ENCODE peak calls at places on chromosomes 2 and 18, in ten cellular contexts. One of them, this sample, is unnamed.

GRCh38 chr18:51149605-51150429 is 47.7 kb downstream of the MEX3C start:
- DNase-seq in H54: peak
- DNase-seq in A549: peak
- DNase-seq in thyroid gland: no peak
- DNase-seq in spleen: no peak
- DNase-seq in K562: no peak
- DNase-seq in transverse colon: no peak
- DNase-seq in right lobe of liver: no peak
- DNase-seq in breast epithelium: no peak
- DNase-seq in suprapubic skin: no peak
- DNase-seq in this sample: peak

GRCh38 chr2:159613515-159614336 is 2.6 kb downstream of the BAZ2B start:
- DNase-seq in H54: no peak
- DNase-seq in A549: peak
- DNase-seq in thyroid gland: no peak
- DNase-seq in spleen: no peak
- DNase-seq in K562: peak
- DNase-seq in transverse colon: no peak
- DNase-seq in right lobe of liver: no peak
- DNase-seq in breast epithelium: no peak
- DNase-seq in suprapubic skin: no peak
- DNase-seq in this sample: peak

GRCh38 chr18:8052237-8052701 is 485.2 kb downstream of the PTPRM start:
- DNase-seq in H54: no peak
- DNase-seq in A549: peak
- DNase-seq in thyroid gland: no peak
- DNase-seq in spleen: no peak
- DNase-seq in K562: no peak
- DNase-seq in transverse colon: no peak
- DNase-seq in right lobe of liver: no peak
- DNase-seq in breast epithelium: no peak
- DNase-seq in suprapubic skin: no peak
- DNase-seq in this sample: no peak

GRCh38 chr2:182015334-182016109 is 29.9 kb downstream of the PPP1R1C start:
- DNase-seq in H54: no peak
- DNase-seq in A549: no peak
- DNase-seq in thyroid gland: no peak
- DNase-seq in spleen: no peak
- DNase-seq in K562: no peak
- DNase-seq in transverse colon: no peak
- DNase-seq in right lobe of liver: no peak
- DNase-seq in breast epithelium: no peak
- DNase-seq in suprapubic skin: no peak
- DNase-seq in this sample: no peak

GRCh38 chr18:61943175-61943964 is 50.6 kb upstream of the RNF152 start:
- DNase-seq in H54: no peak
- DNase-seq in A549: no peak
- DNase-seq in thyroid gland: no peak
- DNase-seq in spleen: no peak
- DNase-seq in K562: no peak
- DNase-seq in transverse colon: no peak
- DNase-seq in right lobe of liver: no peak
- DNase-seq in breast epithelium: no peak
- DNase-seq in suprapubic skin: no peak
- DNase-seq in this sample: no peak

GRCh38 chr2:152694161-152694661 is 23.1 kb downstream of the PRPF40A start:
- DNase-seq in H54: no peak
- DNase-seq in A549: peak
- DNase-seq in thyroid gland: no peak
- DNase-seq in spleen: no peak
- DNase-seq in K562: no peak
- DNase-seq in transverse colon: no peak
- DNase-seq in right lobe of liver: no peak
- DNase-seq in breast epithelium: no peak
- DNase-seq in suprapubic skin: no peak
- DNase-seq in this sample: peak

GRCh38 chr2:181977661-181978350 is 7.8 kb upstream of the PPP1R1C start:
- DNase-seq in H54: no peak
- DNase-seq in A549: peak
- DNase-seq in thyroid gland: no peak
- DNase-seq in spleen: no peak
- DNase-seq in K562: no peak
- DNase-seq in transverse colon: no peak
- DNase-seq in right lobe of liver: no peak
- DNase-seq in breast epithelium: no peak
- DNase-seq in suprapubic skin: no peak
- DNase-seq in this sample: no peak

GRCh38 chr2:109128048-109128465 is 948 bp upstream of the SH3RF3 start:
- DNase-seq in H54: peak
- DNase-seq in A549: peak
- DNase-seq in thyroid gland: peak
- DNase-seq in spleen: peak
- DNase-seq in K562: peak
- DNase-seq in transverse colon: peak
- DNase-seq in right lobe of liver: peak
- DNase-seq in breast epithelium: peak
- DNase-seq in suprapubic skin: peak
- DNase-seq in this sample: peak

DNA sequence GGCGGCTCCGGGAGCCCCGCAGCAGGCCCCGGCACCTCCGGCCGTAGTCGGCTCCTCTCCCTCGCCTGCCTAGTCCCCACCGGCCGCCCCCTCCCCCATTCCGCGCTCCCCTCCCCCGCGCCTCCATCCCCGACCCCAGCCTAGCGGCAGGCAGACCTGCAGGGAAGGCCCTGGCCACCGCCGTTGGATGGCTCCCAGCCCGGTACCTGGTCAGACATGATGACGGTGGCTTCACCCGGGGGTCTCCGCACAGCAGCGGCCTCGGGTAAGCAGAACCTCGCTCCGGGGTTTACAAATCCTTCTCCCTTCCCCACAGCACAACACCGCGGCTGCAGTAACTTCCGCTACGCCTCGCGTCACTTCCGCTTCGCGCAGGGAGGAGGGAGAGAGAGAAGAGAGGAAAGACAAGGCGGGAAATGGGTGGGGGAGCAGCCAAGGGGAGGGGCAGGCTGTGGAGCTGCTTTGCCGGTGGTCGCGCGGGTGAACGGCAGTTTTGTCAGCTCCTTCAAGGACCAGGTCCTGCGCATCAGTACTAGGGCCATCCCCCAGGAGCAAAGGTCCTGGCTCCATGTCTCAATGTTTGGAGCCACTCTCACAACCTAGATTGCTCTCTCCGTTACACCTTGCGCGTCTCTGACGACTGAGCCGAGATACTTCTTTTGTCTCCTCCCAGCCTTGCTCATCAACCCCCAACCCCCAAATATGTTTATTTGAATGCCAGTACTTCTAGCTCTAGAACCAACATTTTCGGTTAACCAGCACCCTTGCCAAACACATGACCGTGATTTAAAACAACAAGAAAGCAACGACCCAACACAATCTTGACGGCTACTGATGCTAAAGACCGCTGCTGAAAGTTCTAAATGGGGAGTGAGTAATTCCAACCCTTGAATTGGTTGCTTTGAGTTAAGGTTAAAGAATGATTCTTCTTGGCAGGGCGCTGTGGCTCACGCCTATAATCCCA is at the start of gene SUMO1:
- DNase-seq in H54: peak
- DNase-seq in A549: peak
- DNase-seq in thyroid gland: peak
- DNase-seq in spleen: peak
- DNase-seq in K562: peak
- DNase-seq in transverse colon: peak
- DNase-seq in right lobe of liver: peak
- DNase-seq in breast epithelium: peak
- DNase-seq in suprapubic skin: peak
- DNase-seq in this sample: peak
- TF ChIP-seq POLR2A in H54: peak
- TF ChIP-seq POLR2A in A549: peak
- TF ChIP-seq POLR2A in thyroid gland: no peak
- TF ChIP-seq POLR2A in spleen: no peak
- TF ChIP-seq POLR2A in K562: peak
- TF ChIP-seq POLR2A in transverse colon: peak
- TF ChIP-seq POLR2A in right lobe of liver: peak
- TF ChIP-seq POLR2A in breast epithelium: no peak
- TF ChIP-seq POLR2A in suprapubic skin: no peak
- TF ChIP-seq POLR2A in this sample: peak

DNA sequence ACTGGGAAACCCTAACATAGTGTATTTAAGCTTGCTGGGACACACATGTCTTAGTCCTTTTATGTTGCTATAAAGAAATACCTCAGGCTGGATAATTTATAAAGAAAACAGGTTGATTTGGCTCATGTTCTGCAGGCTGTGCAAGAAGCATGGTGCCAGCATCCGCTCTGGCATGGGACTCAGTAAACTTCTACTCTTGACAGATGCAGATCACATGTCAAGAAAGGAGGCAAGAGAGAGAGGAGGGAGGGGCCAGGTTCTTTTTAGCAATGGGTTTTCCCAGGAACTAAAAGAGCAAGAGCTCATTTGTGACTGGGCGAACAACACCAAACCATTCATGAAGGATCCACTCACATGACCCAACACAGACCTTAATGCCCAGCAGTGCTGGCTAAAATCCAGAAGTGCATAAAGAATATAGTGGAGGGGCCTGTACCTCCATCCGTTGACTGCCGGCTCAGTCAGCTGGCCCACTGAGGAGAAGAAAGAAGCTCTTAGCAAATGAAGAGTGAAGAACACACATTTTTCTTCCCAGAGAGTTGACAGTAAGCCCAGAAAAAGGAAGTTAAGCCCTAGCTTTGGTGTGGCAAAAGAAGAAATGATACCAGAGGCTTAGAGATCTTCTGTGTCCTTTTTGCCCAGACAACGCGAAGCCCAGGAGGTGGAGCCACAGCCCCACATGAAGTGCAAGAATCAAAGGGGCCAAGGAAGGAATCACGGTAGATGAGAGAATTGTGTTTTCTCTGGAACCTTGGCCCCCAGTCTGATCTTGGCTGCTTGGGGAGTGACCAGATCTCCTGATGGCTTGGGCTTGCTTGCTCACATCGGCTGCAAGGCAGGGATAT is 183.5 kb upstream of the FAM98A start:
- DNase-seq in H54: no peak
- DNase-seq in A549: no peak
- DNase-seq in thyroid gland: no peak
- DNase-seq in spleen: no peak
- DNase-seq in K562: no peak
- DNase-seq in transverse colon: no peak
- DNase-seq in right lobe of liver: no peak
- DNase-seq in breast epithelium: no peak
- DNase-seq in suprapubic skin: no peak
- DNase-seq in this sample: no peak
- TF ChIP-seq POLR2A in H54: no peak
- TF ChIP-seq POLR2A in A549: no peak
- TF ChIP-seq POLR2A in thyroid gland: no peak
- TF ChIP-seq POLR2A in spleen: no peak
- TF ChIP-seq POLR2A in K562: no peak
- TF ChIP-seq POLR2A in transverse colon: no peak
- TF ChIP-seq POLR2A in right lobe of liver: no peak
- TF ChIP-seq POLR2A in breast epithelium: no peak
- TF ChIP-seq POLR2A in suprapubic skin: no peak
- TF ChIP-seq POLR2A in this sample: no peak

GRCh38 chr2:221571108-221571390 is 1.1 kb downstream of the EPHA4 start:
- DNase-seq in H54: peak
- DNase-seq in A549: no peak
- DNase-seq in thyroid gland: peak
- DNase-seq in spleen: peak
- DNase-seq in K562: no peak
- DNase-seq in transverse colon: peak
- DNase-seq in right lobe of liver: no peak
- DNase-seq in breast epithelium: no peak
- DNase-seq in suprapubic skin: no peak
- DNase-seq in this sample: peak

GRCh38 chr2:221573430-221574230 is 1.5 kb upstream of the EPHA4 start:
- DNase-seq in H54: peak
- DNase-seq in A549: peak
- DNase-seq in thyroid gland: peak
- DNase-seq in spleen: peak
- DNase-seq in K562: peak
- DNase-seq in transverse colon: peak
- DNase-seq in right lobe of liver: peak
- DNase-seq in breast epithelium: peak
- DNase-seq in suprapubic skin: peak
- DNase-seq in this sample: peak

GRCh38 chr2:221571391-221572179 is 519 bp downstream of the EPHA4 start:
- DNase-seq in H54: peak
- DNase-seq in A549: no peak
- DNase-seq in thyroid gland: peak
- DNase-seq in spleen: peak
- DNase-seq in K562: no peak
- DNase-seq in transverse colon: peak
- DNase-seq in right lobe of liver: peak
- DNase-seq in breast epithelium: no peak
- DNase-seq in suprapubic skin: peak
- DNase-seq in this sample: peak

GRCh38 chr2:221572821-221573429 is 821 bp upstream of the EPHA4 start:
- DNase-seq in H54: peak
- DNase-seq in A549: peak
- DNase-seq in thyroid gland: peak
- DNase-seq in spleen: no peak
- DNase-seq in K562: no peak
- DNase-seq in transverse colon: peak
- DNase-seq in right lobe of liver: peak
- DNase-seq in breast epithelium: peak
- DNase-seq in suprapubic skin: peak
- DNase-seq in this sample: peak

DNA sequence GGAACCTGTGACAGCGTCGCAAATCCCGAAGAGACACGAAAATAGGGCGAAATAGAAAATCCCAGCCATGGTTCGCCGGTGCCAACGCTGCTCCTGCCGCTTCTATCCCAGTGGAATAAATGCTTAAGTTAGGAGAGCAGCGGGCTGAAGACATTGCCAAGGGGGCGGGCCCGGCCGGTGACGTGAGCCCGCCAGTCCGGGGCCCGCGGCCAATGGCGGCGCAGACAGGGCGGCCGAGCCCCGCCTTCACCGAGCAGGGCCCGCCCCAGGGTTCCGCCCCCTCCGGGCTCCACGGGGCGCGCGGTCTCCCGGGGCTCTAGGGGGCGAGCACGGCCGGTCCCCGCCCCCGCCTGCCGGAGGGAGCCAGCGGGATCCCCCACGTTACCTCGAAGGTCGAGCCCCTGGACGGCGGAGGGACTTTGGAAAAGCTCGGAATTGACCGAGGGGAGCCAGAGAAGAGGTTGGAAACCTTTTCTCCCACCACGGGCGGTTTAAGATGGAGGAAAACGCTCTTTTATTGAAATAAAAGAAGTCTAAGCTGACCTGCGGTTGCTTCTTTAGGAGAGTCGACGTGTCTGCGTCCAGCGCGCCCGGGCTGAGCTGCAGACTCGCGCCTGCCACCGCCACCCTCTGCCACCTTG is at the start of gene EPHA4:
- DNase-seq in H54: peak
- DNase-seq in A549: peak
- DNase-seq in thyroid gland: peak
- DNase-seq in spleen: peak
- DNase-seq in K562: peak
- DNase-seq in transverse colon: peak
- DNase-seq in right lobe of liver: peak
- DNase-seq in breast epithelium: peak
- DNase-seq in suprapubic skin: peak
- DNase-seq in this sample: peak
- TF ChIP-seq POLR2A in H54: peak
- TF ChIP-seq POLR2A in A549: peak
- TF ChIP-seq POLR2A in thyroid gland: peak
- TF ChIP-seq POLR2A in spleen: no peak
- TF ChIP-seq POLR2A in K562: no peak
- TF ChIP-seq POLR2A in transverse colon: peak
- TF ChIP-seq POLR2A in right lobe of liver: peak
- TF ChIP-seq POLR2A in breast epithelium: no peak
- TF ChIP-seq POLR2A in suprapubic skin: no peak
- TF ChIP-seq POLR2A in this sample: no peak

GRCh38 chr2:157876066-157876770 is at the start of gene ACVR1:
- DNase-seq in H54: peak
- DNase-seq in A549: peak
- DNase-seq in thyroid gland: peak
- DNase-seq in spleen: peak
- DNase-seq in K562: peak
- DNase-seq in transverse colon: peak
- DNase-seq in right lobe of liver: peak
- DNase-seq in breast epithelium: peak
- DNase-seq in suprapubic skin: peak
- DNase-seq in this sample: peak
- TF ChIP-seq POLR2A in H54: peak
- TF ChIP-seq POLR2A in A549: no peak
- TF ChIP-seq POLR2A in thyroid gland: no peak
- TF ChIP-seq POLR2A in spleen: no peak
- TF ChIP-seq POLR2A in K562: peak
- TF ChIP-seq POLR2A in transverse colon: peak
- TF ChIP-seq POLR2A in right lobe of liver: peak
- TF ChIP-seq POLR2A in breast epithelium: peak
- TF ChIP-seq POLR2A in suprapubic skin: no peak
- TF ChIP-seq POLR2A in this sample: no peak